ENCODE peak calls at places on chromosomes 12 and 14, in eight cellular contexts. Z is HEK293T; Y is NCI-H1105 treated with DMSO at 0.1 percent for 48 hours; S is K562; F is LoVo; N is GM23338; G is lung; O is naive thymus-derived CD4-positive, alpha-beta T cell. B is an unnamed sample.

GRCh38 chr14:99939421-99939820 is 125.8 kb upstream of the EVL start:
- DNase-seq in Z (no peak), Y (no peak), S (no peak), F (no peak), N (no peak), G (no peak), O (no peak), B (no peak)

GRCh38 chr14:31371651-31372050 is 48.7 kb downstream of the HEATR5A start:
- DNase-seq in Z (no peak), Y (no peak), S (no peak), F (no peak), N (no peak), G (no peak), O (no peak), B (no peak)

GRCh38 chr14:50475460-50475859 is 56.9 kb downstream of the MAP4K5 start:
- DNase-seq in Z (no peak), Y (no peak), S (no peak), F (no peak), N (no peak), G (no peak), O (no peak), B (no peak)

GRCh38 chr12:58393152-58393551 is 451.8 kb downstream of the ATP23 start:
- DNase-seq in Z (no peak), Y (no peak), S (no peak), F (no peak), N (no peak), G (no peak), O (no peak), B (no peak)

GRCh38 chr14:105487986-105488777 is 1.5 kb downstream of the CRIP1 start:
- DNase-seq in Z (no peak), Y (no peak), S (no peak), F (no peak), N (no peak), G (no peak), O (peak; percentile 50), B (no peak)

GRCh38 chr12:10368206-10369171 is 21.4 kb downstream of the KLRK1 start:
- DNase-seq in Z (no peak), Y (no peak), S (no peak), F (no peak), N (no peak), G (no peak), O (no peak), B (no peak)

GRCh38 chr14:34502826-34503225 is 36.7 kb downstream of the EAPP start:
- DNase-seq in Z (no peak), Y (no peak), S (no peak), F (no peak), N (no peak), G (no peak), O (no peak), B (no peak)

GRCh38 chr12:130615906-130616305 is 100.2 kb downstream of the RIMBP2 start:
- DNase-seq in Z (no peak), Y (no peak), S (no peak), F (no peak), N (no peak), G (no peak), O (no peak), B (no peak)

GRCh38 chr14:75126679-75127473 is at the start of gene NEK9:
- DNase-seq in Z (peak; percentile 91), Y (peak; percentile 86), S (peak; percentile 71), F (peak; percentile 89), N (peak; percentile 92), G (peak; percentile 95), O (peak; percentile 88), B (peak; percentile 79)

GRCh38 chr12:57221169-57221917 is 4.7 kb downstream of the NXPH4 start:
- DNase-seq in Z (no peak), Y (no peak), S (no peak), F (no peak), N (no peak), G (no peak), O (no peak), B (no peak)

GRCh38 chr14:104970231-104971068 is 7.7 kb downstream of the AHNAK2 start:
- DNase-seq in Z (no peak), Y (no peak), S (peak; percentile 37), F (no peak), N (peak; percentile 59), G (peak; percentile 61), O (no peak), B (peak; percentile 61)

GRCh38 chr14:90058876-90059458 is 2.8 kb upstream of the KCNK13 start:
- DNase-seq in Z (no peak), Y (no peak), S (no peak), F (no peak), N (no peak), G (no peak), O (no peak), B (peak; percentile 76)

GRCh38 chr14:22897357-22897756 is 14.3 kb downstream of the REM2 start:
- DNase-seq in Z (no peak), Y (no peak), S (peak; percentile 75), F (no peak), N (no peak), G (no peak), O (no peak), B (no peak)

GRCh38 chr12:57219993-57220728 is 3.6 kb downstream of the NXPH4 start:
- DNase-seq in Z (no peak), Y (no peak), S (peak; percentile 45), F (no peak), N (peak; percentile 44), G (no peak), O (no peak), B (no peak)

GRCh38 chr12:103169-103981 is 36.8 kb downstream of the IQSEC3 start:
- DNase-seq in Z (peak; percentile 78), Y (peak; percentile 95), S (peak; percentile 82), F (no peak), N (peak; percentile 90), G (no peak), O (no peak), B (no peak)

GRCh38 chr12:24945039-24945438 is 3.9 kb downstream of the BCAT1 start:
- DNase-seq in Z (no peak), Y (no peak), S (no peak), F (no peak), N (no peak), G (no peak), O (no peak), B (no peak)

GRCh38 chr14:94613720-94614644 is 1.8 kb downstream of the SERPINA3 start:
- DNase-seq in Z (no peak), Y (no peak), S (no peak), F (no peak), N (no peak), G (no peak), O (no peak), B (no peak)

GRCh38 chr12:121657305-121658008 is 12.0 kb downstream of the MORN3 start:
- DNase-seq in Z (no peak), Y (no peak), S (peak; percentile 5), F (no peak), N (no peak), G (no peak), O (no peak), B (no peak)

GRCh38 chr14:72614891-72615410 is 278.9 kb downstream of the DPF3 start:
- DNase-seq in Z (no peak), Y (no peak), S (no peak), F (no peak), N (no peak), G (no peak), O (no peak), B (no peak)

GRCh38 chr14:90499121-90499520 is 102.3 kb downstream of the CALM1 start:
- DNase-seq in Z (no peak), Y (no peak), S (no peak), F (no peak), N (no peak), G (no peak), O (no peak), B (no peak)

GRCh38 chr12:131834798-131835615 is 6.8 kb downstream of the MMP17 start:
- DNase-seq in Z (no peak), Y (no peak), S (no peak), F (no peak), N (no peak), G (no peak), O (no peak), B (no peak)

GRCh38 chr14:88934231-88934898 is 109.9 kb downstream of the TTC8 start:
- DNase-seq in Z (no peak), Y (no peak), S (no peak), F (no peak), N (no peak), G (no peak), O (no peak), B (no peak)

GRCh38 chr14:86942939-86943338 is 1050.0 kb downstream of the GALC start:
- DNase-seq in Z (no peak), Y (no peak), S (no peak), F (no peak), N (no peak), G (no peak), O (no peak), B (no peak)

GRCh38 chr14:95388699-95389098 is 69.0 kb upstream of the CLMN start:
- DNase-seq in Z (no peak), Y (no peak), S (no peak), F (no peak), N (no peak), G (no peak), O (no peak), B (no peak)

GRCh38 chr14:55127491-55127951 is 1.5 kb upstream of the LGALS3 start:
- DNase-seq in Z (no peak), Y (no peak), S (no peak), F (peak; percentile 94), N (no peak), G (no peak), O (no peak), B (peak; percentile 95)

GRCh38 chr12:52602552-52602951 is 1.3 kb upstream of the KRT72 start:
- DNase-seq in Z (no peak), Y (no peak), S (no peak), F (no peak), N (no peak), G (no peak), O (no peak), B (no peak)

GRCh38 chr12:104025771-104026170 is 24.2 kb downstream of the GLT8D2 start:
- DNase-seq in Z (no peak), Y (no peak), S (no peak), F (no peak), N (no peak), G (no peak), O (no peak), B (no peak)

GRCh38 chr12:125518074-125518473 is 452.8 kb downstream of the AACS start:
- DNase-seq in Z (no peak), Y (no peak), S (no peak), F (no peak), N (peak; percentile 65), G (no peak), O (no peak), B (no peak)

GRCh38 chr12:25034676-25035075 is 85.8 kb upstream of the BCAT1 start:
- DNase-seq in Z (no peak), Y (no peak), S (no peak), F (no peak), N (no peak), G (no peak), O (no peak), B (no peak)

GRCh38 chr12:65279387-65280112 is 1.1 kb downstream of the MSRB3 start:
- DNase-seq in Z (no peak), Y (no peak), S (no peak), F (no peak), N (no peak), G (no peak), O (no peak), B (no peak)

GRCh38 chr12:47813491-47814196 is 6.1 kb downstream of the HDAC7 start:
- DNase-seq in Z (no peak), Y (no peak), S (peak; percentile 58), F (no peak), N (peak; percentile 57), G (no peak), O (no peak), B (no peak)

B was measured in trophoblast cell.